ENCODE peak calls at places on chromosomes 2 and 18, in five cellular contexts. E, S, N, D and Q are unnamed samples.

GRCh38 chr2:203892207-203892606 is 24.6 kb downstream of the CTLA4 start:
- DNase-seq in E (no peak), S (no peak), N (no peak), D (no peak), Q (no peak)

GRCh38 chr2:215324811-215325210 is 13.0 kb downstream of the ATIC start:
- DNase-seq in E (no peak), S (no peak), N (no peak), D (no peak), Q (no peak)

GRCh38 chr2:180125245-180125962 is 118.3 kb upstream of the CWC22 start:
- DNase-seq in E (peak; percentile 98), S (peak; percentile 86), N (peak; percentile 66), D (peak; percentile 35), Q (no peak)

GRCh38 chr2:37768491-37768925 is 97.1 kb upstream of the CDC42EP3 start:
- DNase-seq in E (peak; percentile 95), S (no peak), N (peak; percentile 29), D (peak; percentile 22), Q (no peak)

GRCh38 chr2:201200345-201200744 is 17.4 kb downstream of the CASP10 start:
- DNase-seq in E (no peak), S (no peak), N (no peak), D (no peak), Q (no peak)

GRCh38 chr2:237456200-237456731 is 30.8 kb upstream of the MLPH start:
- DNase-seq in E (peak; percentile 63), S (no peak), N (no peak), D (peak; percentile 71), Q (no peak)

GRCh38 chr2:120598416-120598815 is 137.3 kb upstream of the GLI2 start:
- DNase-seq in E (no peak), S (no peak), N (no peak), D (no peak), Q (no peak)

GRCh38 chr18:77100751-77101355 is 31.7 kb downstream of the MBP start:
- DNase-seq in E (peak; percentile 15), S (no peak), N (no peak), D (no peak), Q (no peak)

GRCh38 chr18:10074122-10074521 is 160.3 kb downstream of the VAPA start:
- DNase-seq in E (no peak), S (no peak), N (no peak), D (no peak), Q (no peak)

GRCh38 chr2:132793532-132793931 is 123.5 kb upstream of the LYPD1 start:
- DNase-seq in E (no peak), S (no peak), N (no peak), D (no peak), Q (no peak)

GRCh38 chr18:3447035-3447894 is 2.7 kb upstream of the TGIF1 start:
- DNase-seq in E (peak; percentile 88), S (no peak), N (peak; percentile 37), D (peak; percentile 44), Q (peak; percentile 31)

GRCh38 chr2:96251721-96252292 is 14.0 kb downstream of the TMEM127 start:
- DNase-seq in E (peak; percentile 93), S (peak; percentile 75), N (peak; percentile 61), D (peak; percentile 71), Q (no peak)

GRCh38 chr18:4236940-4237686 is 218.0 kb downstream of the DLGAP1 start:
- DNase-seq in E (no peak), S (peak; percentile 51), N (no peak), D (no peak), Q (no peak)

DNA sequence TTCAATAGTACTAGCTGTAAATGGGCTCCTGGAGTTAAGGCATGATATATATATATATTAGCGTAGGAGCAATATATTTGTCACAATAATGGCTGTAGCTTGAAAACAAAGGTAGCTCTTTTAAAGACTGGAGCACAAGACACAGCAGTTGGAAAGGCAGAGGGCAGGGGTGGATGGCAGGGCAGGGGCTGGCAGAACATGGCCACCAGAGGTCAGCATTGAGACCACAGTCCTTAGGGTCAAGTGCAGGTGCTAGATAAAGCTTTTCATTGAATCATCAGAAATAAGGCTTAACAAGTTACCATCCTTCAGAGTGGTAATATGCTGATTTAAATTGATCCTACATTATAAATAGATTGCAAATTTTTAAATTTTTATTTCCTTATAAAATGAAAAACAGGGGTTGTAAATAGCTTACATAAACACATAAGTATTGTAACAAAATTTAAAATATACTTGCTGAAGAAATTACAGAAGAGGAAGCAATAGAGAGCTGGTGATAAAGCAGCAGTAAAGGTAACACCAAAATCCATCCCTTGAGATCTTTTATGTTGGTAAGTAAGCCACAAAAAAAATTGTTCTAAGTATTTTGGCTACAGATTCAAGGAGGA is 161.2 kb upstream of the PIEZO2 start:
- DNase-seq in E (peak; percentile 64), S (peak; percentile 92), N (no peak), D (peak; percentile 26), Q (no peak)
- TF ChIP-seq CTCF in E (peak; percentile 87), S (peak; percentile 94), N (no peak), D (peak; percentile 70), Q (no peak)

GRCh38 chr2:176753752-176754474 is 458.7 kb upstream of the HNRNPA3 start:
- DNase-seq in E (no peak), S (no peak), N (no peak), D (no peak), Q (no peak)

GRCh38 chr2:176751314-176751713 is 461.3 kb upstream of the HNRNPA3 start:
- DNase-seq in E (no peak), S (no peak), N (no peak), D (no peak), Q (no peak)

GRCh38 chr2:176751828-176752227 is 460.8 kb upstream of the HNRNPA3 start:
- DNase-seq in E (no peak), S (no peak), N (no peak), D (no peak), Q (no peak)

GRCh38 chr2:176753205-176753604 is 459.4 kb upstream of the HNRNPA3 start:
- DNase-seq in E (no peak), S (no peak), N (no peak), D (no peak), Q (no peak)

DNA sequence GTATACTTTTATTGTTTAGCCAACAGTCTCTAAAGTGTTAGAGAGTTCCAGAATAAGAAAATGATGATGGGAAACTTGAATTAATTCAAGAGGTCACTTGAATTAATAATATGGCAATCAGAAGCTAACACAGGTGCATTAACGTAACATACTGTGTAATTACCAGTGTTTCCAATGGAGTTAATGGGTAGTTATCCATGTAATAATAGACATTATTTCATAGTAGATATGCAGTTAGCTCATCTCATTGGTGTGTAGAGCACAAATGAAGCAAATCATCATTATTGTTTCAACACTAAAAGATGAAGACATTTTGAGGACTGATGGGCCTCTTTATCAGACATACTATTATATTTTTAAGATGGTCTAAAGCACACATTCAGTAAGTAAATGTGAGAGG is 460.3 kb upstream of the HNRNPA3 start:
- DNase-seq in E (no peak), S (no peak), N (no peak), D (no peak), Q (no peak)
- TF ChIP-seq CTCF in E (no peak), S (no peak), N (no peak), D (no peak), Q (no peak)

GRCh38 chr2:227774895-227775842 is 29.5 kb downstream of the SCYGR8 start:
- DNase-seq in E (no peak), S (no peak), N (no peak), D (no peak), Q (no peak)

GRCh38 chr2:227772932-227773331 is 27.2 kb downstream of the SCYGR8 start:
- DNase-seq in E (no peak), S (no peak), N (no peak), D (no peak), Q (no peak)

GRCh38 chr2:227772197-227772661 is 26.5 kb downstream of the SCYGR8 start:
- DNase-seq in E (no peak), S (peak; percentile 59), N (no peak), D (no peak), Q (no peak)

GRCh38 chr2:227774011-227774624 is 28.4 kb downstream of the SCYGR8 start:
- DNase-seq in E (no peak), S (peak; percentile 76), N (no peak), D (no peak), Q (no peak)
- TF ChIP-seq CTCF in E (no peak), S (peak; percentile 76), N (no peak), D (no peak), Q (no peak)

GRCh38 chr18:54203914-54204313 is 20.6 kb downstream of the MBD2 start:
- DNase-seq in E (no peak), S (no peak), N (no peak), D (no peak), Q (no peak)

GRCh38 chr18:54205951-54206350 is 18.5 kb downstream of the MBD2 start:
- DNase-seq in E (peak; percentile 30), S (no peak), N (no peak), D (no peak), Q (no peak)

GRCh38 chr18:54204883-54205282 is 19.6 kb downstream of the MBD2 start:
- DNase-seq in E (no peak), S (no peak), N (no peak), D (no peak), Q (no peak)

GRCh38 chr18:54209471-54210180 is 14.8 kb downstream of the MBD2 start:
- DNase-seq in E (peak; percentile 23), S (no peak), N (no peak), D (no peak), Q (no peak)

DNA sequence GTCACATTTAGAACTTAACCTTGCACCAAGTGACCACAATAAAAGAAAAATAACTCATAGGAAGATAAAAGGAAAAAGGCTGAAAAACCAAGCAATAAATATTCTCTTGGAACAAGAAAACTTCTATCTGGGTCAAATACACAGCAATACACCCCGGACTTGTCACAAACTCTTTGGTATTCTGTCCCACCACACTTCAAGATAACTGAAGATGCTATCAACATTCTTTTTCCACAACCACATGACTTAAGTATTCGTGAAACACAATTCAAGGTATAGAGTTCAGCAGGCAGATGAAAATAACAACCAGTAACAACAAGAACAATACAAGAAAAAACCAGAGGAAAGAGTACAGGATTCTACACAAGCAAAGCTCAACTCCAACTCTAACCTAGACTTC is 18.0 kb downstream of the MBD2 start:
- DNase-seq in E (peak; percentile 21), S (no peak), N (no peak), D (no peak), Q (no peak)
- TF ChIP-seq CTCF in E (no peak), S (no peak), N (no peak), D (no peak), Q (no peak)

GRCh38 chr18:48609114-48609513 is 70.3 kb downstream of the CTIF start:
- DNase-seq in E (no peak), S (no peak), N (no peak), D (no peak), Q (no peak)
- TF ChIP-seq CTCF in E (no peak), S (no peak), N (no peak), D (no peak), Q (no peak)